ENCODE peak calls at places on chromosomes 12 and 14, in eight cellular contexts. P is fibroblast of lung; D is activated naive CD4-positive, alpha-beta T cell treated with anti-CD3 and anti-CD28 coated beads, Interleukin-2, amount 50 U/mL, for 16 hours; A is NCI-H146; L is HCT116; X is stimulated activated CD4-positive, alpha-beta T cell treated with anti-CD3 and anti-CD28 coated beads, Interleukin-1b, Interleukin-23, amount 100 ng/mL, for 24 hours; C is mammary epithelial cell; M is Peyer's patch. T is an unnamed sample.

GRCh38 chr14:99644723-99645544 is at the start of gene HHIPL1:
- DNase-seq in P (peak), D (no peak), X (no peak), A (peak), L (no peak), C (no peak), M (no peak), T (peak)

GRCh38 chr12:90163975-90164374 is 455.3 kb upstream of the ATP2B1 start:
- DNase-seq in L (no peak), D (no peak), M (no peak), X (no peak), A (no peak), C (no peak), P (no peak), T (no peak)

GRCh38 chr12:109744991-109745942 is 31.6 kb downstream of the FAM222A start:
- DNase-seq in L (no peak), D (no peak), M (peak), A (no peak), X (no peak), C (peak), P (peak), T (no peak)

GRCh38 chr12:80810874-80811273 is 94.2 kb downstream of the MYF5 start:
- DNase-seq in P (no peak), D (no peak), M (no peak), X (no peak), A (no peak), C (no peak), L (no peak), T (no peak)

GRCh38 chr14:66543996-66544395 is 36.0 kb downstream of the GPHN start:
- DNase-seq in X (no peak), P (no peak), A (no peak), C (no peak), L (no peak), D (no peak), M (no peak), T (no peak)

GRCh38 chr14:105315941-105316562 is 1.5 kb downstream of the PACS2 start:
- DNase-seq in A (no peak), C (no peak), X (no peak), M (no peak), L (no peak), P (no peak), D (no peak), T (no peak)

GRCh38 chr14:94397899-94398479 is 9.6 kb upstream of the SERPINA1 start:
- DNase-seq in M (no peak), L (no peak), A (no peak), C (no peak), D (no peak), X (no peak), P (no peak), T (no peak)

GRCh38 chr14:31559939-31560338 is 1.3 kb upstream of the NUBPL start:
- DNase-seq in M (no peak), A (no peak), X (no peak), L (no peak), P (no peak), C (no peak), D (no peak), T (no peak)

GRCh38 chr12:14621821-14622220 is 54.1 kb upstream of the PLBD1 start:
- DNase-seq in X (no peak), D (no peak), M (no peak), A (no peak), P (no peak), L (no peak), C (no peak), T (no peak)

GRCh38 chr12:128940090-128940888 is 87.0 kb downstream of the GLT1D1 start:
- DNase-seq in M (no peak), P (no peak), X (no peak), C (no peak), A (no peak), L (no peak), D (no peak), T (no peak)

GRCh38 chr12:12839886-12840285 is 26.7 kb downstream of the DDX47 start:
- DNase-seq in C (peak), M (peak), P (peak), X (no peak), D (no peak), A (no peak), L (peak), T (peak)

GRCh38 chr12:47891356-47891755 is 13.4 kb downstream of the VDR start:
- DNase-seq in P (peak), C (no peak), X (no peak), A (no peak), D (no peak), L (no peak), M (no peak), T (no peak)

GRCh38 chr12:130792926-130793849 is 45.9 kb downstream of the STX2 start:
- DNase-seq in C (no peak), M (no peak), P (no peak), X (no peak), D (no peak), A (no peak), L (no peak), T (no peak)